ENCODE peak calls at places on chromosomes 13 and 19, in ten cellular contexts. One of them, this sample, is unnamed.

GRCh38 chr13:28611654-28612131 is 47.2 kb upstream of the POMP start:
- DNase-seq in activated T-helper 1 cell treated with anti-CD3 and anti-CD28 coated beads, Interleukin-12 subunit alpha, Interleukin-12 subunit beta, Interleukin-2, Interleukin-4 antibody, amounts not matched to agents 30 ng/mL and 10 ng/mL and 1 ng/mL, durations not matched to agents 14 hours and 24 hours and 36 hours: peak; percentile 19
- DNase-seq in mucosa of gallbladder: no peak
- DNase-seq in activated effector memory CD4-positive, alpha-beta T cell treated with Interleukin-2 at 50 U/mL for 16 hours: no peak
- DNase-seq in sciatic nerve: no peak
- DNase-seq in stomach: no peak
- DNase-seq in Calu3: no peak
- DNase-seq in aorta: no peak
- DNase-seq in brain microvascular endothelial cell: peak; percentile 21
- DNase-seq in astrocyte of the spinal cord: no peak
- DNase-seq in this sample: no peak

GRCh38 chr13:113882716-113883115 is 18.8 kb upstream of the GAS6 start:
- DNase-seq in activated T-helper 1 cell treated with anti-CD3 and anti-CD28 coated beads, Interleukin-12 subunit alpha, Interleukin-12 subunit beta, Interleukin-2, Interleukin-4 antibody, amounts not matched to agents 30 ng/mL and 10 ng/mL and 1 ng/mL, durations not matched to agents 14 hours and 24 hours and 36 hours: no peak
- DNase-seq in mucosa of gallbladder: no peak
- DNase-seq in activated effector memory CD4-positive, alpha-beta T cell treated with Interleukin-2 at 50 U/mL for 16 hours: no peak
- DNase-seq in sciatic nerve: no peak
- DNase-seq in stomach: no peak
- DNase-seq in Calu3: no peak
- DNase-seq in aorta: no peak
- DNase-seq in brain microvascular endothelial cell: no peak
- DNase-seq in astrocyte of the spinal cord: no peak
- DNase-seq in this sample: no peak

GRCh38 chr19:23776507-23777205 is 18.0 kb upstream of the ZNF681 start:
- DNase-seq in activated T-helper 1 cell treated with anti-CD3 and anti-CD28 coated beads, Interleukin-12 subunit alpha, Interleukin-12 subunit beta, Interleukin-2, Interleukin-4 antibody, amounts not matched to agents 30 ng/mL and 10 ng/mL and 1 ng/mL, durations not matched to agents 14 hours and 24 hours and 36 hours: no peak
- DNase-seq in mucosa of gallbladder: no peak
- DNase-seq in activated effector memory CD4-positive, alpha-beta T cell treated with Interleukin-2 at 50 U/mL for 16 hours: no peak
- DNase-seq in sciatic nerve: no peak
- DNase-seq in stomach: no peak
- DNase-seq in Calu3: no peak
- DNase-seq in aorta: no peak
- DNase-seq in brain microvascular endothelial cell: no peak
- DNase-seq in astrocyte of the spinal cord: no peak
- DNase-seq in this sample: no peak

GRCh38 chr19:28705008-28705407 is 507.9 kb downstream of the UQCRFS1 start:
- DNase-seq in activated T-helper 1 cell treated with anti-CD3 and anti-CD28 coated beads, Interleukin-12 subunit alpha, Interleukin-12 subunit beta, Interleukin-2, Interleukin-4 antibody, amounts not matched to agents 30 ng/mL and 10 ng/mL and 1 ng/mL, durations not matched to agents 14 hours and 24 hours and 36 hours: no peak
- DNase-seq in mucosa of gallbladder: no peak
- DNase-seq in activated effector memory CD4-positive, alpha-beta T cell treated with Interleukin-2 at 50 U/mL for 16 hours: no peak
- DNase-seq in sciatic nerve: no peak
- DNase-seq in stomach: no peak
- DNase-seq in Calu3: peak; percentile 59
- DNase-seq in aorta: no peak
- DNase-seq in brain microvascular endothelial cell: peak; percentile 80
- DNase-seq in astrocyte of the spinal cord: peak; percentile 77
- DNase-seq in this sample: no peak

GRCh38 chr13:99693351-99693750 is 192.1 kb downstream of the TM9SF2 start:
- DNase-seq in activated T-helper 1 cell treated with anti-CD3 and anti-CD28 coated beads, Interleukin-12 subunit alpha, Interleukin-12 subunit beta, Interleukin-2, Interleukin-4 antibody, amounts not matched to agents 30 ng/mL and 10 ng/mL and 1 ng/mL, durations not matched to agents 14 hours and 24 hours and 36 hours: no peak
- DNase-seq in mucosa of gallbladder: no peak
- DNase-seq in activated effector memory CD4-positive, alpha-beta T cell treated with Interleukin-2 at 50 U/mL for 16 hours: no peak
- DNase-seq in sciatic nerve: no peak
- DNase-seq in stomach: no peak
- DNase-seq in Calu3: no peak
- DNase-seq in aorta: no peak
- DNase-seq in brain microvascular endothelial cell: no peak
- DNase-seq in astrocyte of the spinal cord: no peak
- DNase-seq in this sample: no peak

GRCh38 chr19:47158879-47159509 is 28.4 kb downstream of the SAE1 start:
- DNase-seq in activated T-helper 1 cell treated with anti-CD3 and anti-CD28 coated beads, Interleukin-12 subunit alpha, Interleukin-12 subunit beta, Interleukin-2, Interleukin-4 antibody, amounts not matched to agents 30 ng/mL and 10 ng/mL and 1 ng/mL, durations not matched to agents 14 hours and 24 hours and 36 hours: peak; percentile 29
- DNase-seq in mucosa of gallbladder: no peak
- DNase-seq in activated effector memory CD4-positive, alpha-beta T cell treated with Interleukin-2 at 50 U/mL for 16 hours: no peak
- DNase-seq in sciatic nerve: no peak
- DNase-seq in stomach: no peak
- DNase-seq in Calu3: no peak
- DNase-seq in aorta: no peak
- DNase-seq in brain microvascular endothelial cell: peak; percentile 27
- DNase-seq in astrocyte of the spinal cord: peak; percentile 41
- DNase-seq in this sample: no peak

GRCh38 chr13:100811906-100812305 is 137.3 kb upstream of the TMTC4 start:
- DNase-seq in activated T-helper 1 cell treated with anti-CD3 and anti-CD28 coated beads, Interleukin-12 subunit alpha, Interleukin-12 subunit beta, Interleukin-2, Interleukin-4 antibody, amounts not matched to agents 30 ng/mL and 10 ng/mL and 1 ng/mL, durations not matched to agents 14 hours and 24 hours and 36 hours: no peak
- DNase-seq in mucosa of gallbladder: no peak
- DNase-seq in activated effector memory CD4-positive, alpha-beta T cell treated with Interleukin-2 at 50 U/mL for 16 hours: no peak
- DNase-seq in sciatic nerve: no peak
- DNase-seq in stomach: no peak
- DNase-seq in Calu3: no peak
- DNase-seq in aorta: no peak
- DNase-seq in brain microvascular endothelial cell: no peak
- DNase-seq in astrocyte of the spinal cord: no peak
- DNase-seq in this sample: no peak

GRCh38 chr19:33399081-33399744 is 25.7 kb downstream of the CEBPG start:
- DNase-seq in activated T-helper 1 cell treated with anti-CD3 and anti-CD28 coated beads, Interleukin-12 subunit alpha, Interleukin-12 subunit beta, Interleukin-2, Interleukin-4 antibody, amounts not matched to agents 30 ng/mL and 10 ng/mL and 1 ng/mL, durations not matched to agents 14 hours and 24 hours and 36 hours: no peak
- DNase-seq in mucosa of gallbladder: no peak
- DNase-seq in activated effector memory CD4-positive, alpha-beta T cell treated with Interleukin-2 at 50 U/mL for 16 hours: no peak
- DNase-seq in sciatic nerve: peak; percentile 45
- DNase-seq in stomach: no peak
- DNase-seq in Calu3: no peak
- DNase-seq in aorta: peak; percentile 40
- DNase-seq in brain microvascular endothelial cell: no peak
- DNase-seq in astrocyte of the spinal cord: no peak
- DNase-seq in this sample: no peak

GRCh38 chr19:50728084-50728737 is 5.0 kb downstream of the CLEC11A start:
- DNase-seq in activated T-helper 1 cell treated with anti-CD3 and anti-CD28 coated beads, Interleukin-12 subunit alpha, Interleukin-12 subunit beta, Interleukin-2, Interleukin-4 antibody, amounts not matched to agents 30 ng/mL and 10 ng/mL and 1 ng/mL, durations not matched to agents 14 hours and 24 hours and 36 hours: peak; percentile 73
- DNase-seq in mucosa of gallbladder: peak; percentile 65
- DNase-seq in activated effector memory CD4-positive, alpha-beta T cell treated with Interleukin-2 at 50 U/mL for 16 hours: no peak
- DNase-seq in sciatic nerve: peak; percentile 91
- DNase-seq in stomach: peak; percentile 43
- DNase-seq in Calu3: no peak
- DNase-seq in aorta: peak; percentile 85
- DNase-seq in brain microvascular endothelial cell: peak; percentile 63
- DNase-seq in astrocyte of the spinal cord: peak; percentile 47
- DNase-seq in this sample: peak; percentile 71

GRCh38 chr13:98192008-98192407 is 14.9 kb upstream of the RNF113B start:
- DNase-seq in activated T-helper 1 cell treated with anti-CD3 and anti-CD28 coated beads, Interleukin-12 subunit alpha, Interleukin-12 subunit beta, Interleukin-2, Interleukin-4 antibody, amounts not matched to agents 30 ng/mL and 10 ng/mL and 1 ng/mL, durations not matched to agents 14 hours and 24 hours and 36 hours: no peak
- DNase-seq in mucosa of gallbladder: no peak
- DNase-seq in activated effector memory CD4-positive, alpha-beta T cell treated with Interleukin-2 at 50 U/mL for 16 hours: no peak
- DNase-seq in sciatic nerve: no peak
- DNase-seq in stomach: no peak
- DNase-seq in Calu3: no peak
- DNase-seq in aorta: no peak
- DNase-seq in brain microvascular endothelial cell: no peak
- DNase-seq in astrocyte of the spinal cord: no peak
- DNase-seq in this sample: no peak

GRCh38 chr13:99577934-99578917 is 77.0 kb downstream of the TM9SF2 start:
- DNase-seq in activated T-helper 1 cell treated with anti-CD3 and anti-CD28 coated beads, Interleukin-12 subunit alpha, Interleukin-12 subunit beta, Interleukin-2, Interleukin-4 antibody, amounts not matched to agents 30 ng/mL and 10 ng/mL and 1 ng/mL, durations not matched to agents 14 hours and 24 hours and 36 hours: no peak
- DNase-seq in mucosa of gallbladder: no peak
- DNase-seq in activated effector memory CD4-positive, alpha-beta T cell treated with Interleukin-2 at 50 U/mL for 16 hours: no peak
- DNase-seq in sciatic nerve: no peak
- DNase-seq in stomach: no peak
- DNase-seq in Calu3: no peak
- DNase-seq in aorta: no peak
- DNase-seq in brain microvascular endothelial cell: no peak
- DNase-seq in astrocyte of the spinal cord: no peak
- DNase-seq in this sample: no peak

GRCh38 chr13:94682229-94682628 is 30.1 kb downstream of the SOX21 start:
- DNase-seq in activated T-helper 1 cell treated with anti-CD3 and anti-CD28 coated beads, Interleukin-12 subunit alpha, Interleukin-12 subunit beta, Interleukin-2, Interleukin-4 antibody, amounts not matched to agents 30 ng/mL and 10 ng/mL and 1 ng/mL, durations not matched to agents 14 hours and 24 hours and 36 hours: no peak
- DNase-seq in mucosa of gallbladder: no peak
- DNase-seq in activated effector memory CD4-positive, alpha-beta T cell treated with Interleukin-2 at 50 U/mL for 16 hours: no peak
- DNase-seq in sciatic nerve: no peak
- DNase-seq in stomach: no peak
- DNase-seq in Calu3: no peak
- DNase-seq in aorta: no peak
- DNase-seq in brain microvascular endothelial cell: no peak
- DNase-seq in astrocyte of the spinal cord: no peak
- DNase-seq in this sample: no peak

GRCh38 chr13:85074543-85075313 is 724.5 kb downstream of the SLITRK6 start:
- DNase-seq in activated T-helper 1 cell treated with anti-CD3 and anti-CD28 coated beads, Interleukin-12 subunit alpha, Interleukin-12 subunit beta, Interleukin-2, Interleukin-4 antibody, amounts not matched to agents 30 ng/mL and 10 ng/mL and 1 ng/mL, durations not matched to agents 14 hours and 24 hours and 36 hours: no peak
- DNase-seq in mucosa of gallbladder: no peak
- DNase-seq in activated effector memory CD4-positive, alpha-beta T cell treated with Interleukin-2 at 50 U/mL for 16 hours: no peak
- DNase-seq in sciatic nerve: no peak
- DNase-seq in stomach: no peak
- DNase-seq in Calu3: no peak
- DNase-seq in aorta: no peak
- DNase-seq in brain microvascular endothelial cell: no peak
- DNase-seq in astrocyte of the spinal cord: no peak
- DNase-seq in this sample: no peak

GRCh38 chr19:6580313-6580712 is 10.6 kb downstream of the CD70 start:
- DNase-seq in activated T-helper 1 cell treated with anti-CD3 and anti-CD28 coated beads, Interleukin-12 subunit alpha, Interleukin-12 subunit beta, Interleukin-2, Interleukin-4 antibody, amounts not matched to agents 30 ng/mL and 10 ng/mL and 1 ng/mL, durations not matched to agents 14 hours and 24 hours and 36 hours: no peak
- DNase-seq in mucosa of gallbladder: no peak
- DNase-seq in activated effector memory CD4-positive, alpha-beta T cell treated with Interleukin-2 at 50 U/mL for 16 hours: no peak
- DNase-seq in sciatic nerve: no peak
- DNase-seq in stomach: no peak
- DNase-seq in Calu3: peak; percentile 67
- DNase-seq in aorta: no peak
- DNase-seq in brain microvascular endothelial cell: no peak
- DNase-seq in astrocyte of the spinal cord: peak; percentile 71
- DNase-seq in this sample: no peak

GRCh38 chr13:50357586-50358118 is 342.4 kb downstream of the KCNRG start:
- DNase-seq in activated T-helper 1 cell treated with anti-CD3 and anti-CD28 coated beads, Interleukin-12 subunit alpha, Interleukin-12 subunit beta, Interleukin-2, Interleukin-4 antibody, amounts not matched to agents 30 ng/mL and 10 ng/mL and 1 ng/mL, durations not matched to agents 14 hours and 24 hours and 36 hours: no peak
- DNase-seq in mucosa of gallbladder: peak; percentile 51
- DNase-seq in activated effector memory CD4-positive, alpha-beta T cell treated with Interleukin-2 at 50 U/mL for 16 hours: no peak
- DNase-seq in sciatic nerve: no peak
- DNase-seq in stomach: peak; percentile 58
- DNase-seq in Calu3: peak; percentile 56
- DNase-seq in aorta: no peak
- DNase-seq in brain microvascular endothelial cell: peak; percentile 83
- DNase-seq in astrocyte of the spinal cord: peak; percentile 87
- DNase-seq in this sample: no peak

GRCh38 chr19:47133021-47133471 is 2.4 kb downstream of the SAE1 start:
- DNase-seq in activated T-helper 1 cell treated with anti-CD3 and anti-CD28 coated beads, Interleukin-12 subunit alpha, Interleukin-12 subunit beta, Interleukin-2, Interleukin-4 antibody, amounts not matched to agents 30 ng/mL and 10 ng/mL and 1 ng/mL, durations not matched to agents 14 hours and 24 hours and 36 hours: no peak
- DNase-seq in mucosa of gallbladder: no peak
- DNase-seq in activated effector memory CD4-positive, alpha-beta T cell treated with Interleukin-2 at 50 U/mL for 16 hours: no peak
- DNase-seq in sciatic nerve: no peak
- DNase-seq in stomach: no peak
- DNase-seq in Calu3: no peak
- DNase-seq in aorta: no peak
- DNase-seq in brain microvascular endothelial cell: no peak
- DNase-seq in astrocyte of the spinal cord: no peak
- DNase-seq in this sample: no peak

GRCh38 chr13:112720814-112721197 is 31.0 kb downstream of the ATP11A start:
- DNase-seq in activated T-helper 1 cell treated with anti-CD3 and anti-CD28 coated beads, Interleukin-12 subunit alpha, Interleukin-12 subunit beta, Interleukin-2, Interleukin-4 antibody, amounts not matched to agents 30 ng/mL and 10 ng/mL and 1 ng/mL, durations not matched to agents 14 hours and 24 hours and 36 hours: no peak
- DNase-seq in mucosa of gallbladder: no peak
- DNase-seq in activated effector memory CD4-positive, alpha-beta T cell treated with Interleukin-2 at 50 U/mL for 16 hours: no peak
- DNase-seq in sciatic nerve: peak; percentile 52
- DNase-seq in stomach: no peak
- DNase-seq in Calu3: no peak
- DNase-seq in aorta: no peak
- DNase-seq in brain microvascular endothelial cell: no peak
- DNase-seq in astrocyte of the spinal cord: no peak
- DNase-seq in this sample: no peak

GRCh38 chr13:23470706-23471610 is 37.5 kb upstream of the SACS start:
- DNase-seq in activated T-helper 1 cell treated with anti-CD3 and anti-CD28 coated beads, Interleukin-12 subunit alpha, Interleukin-12 subunit beta, Interleukin-2, Interleukin-4 antibody, amounts not matched to agents 30 ng/mL and 10 ng/mL and 1 ng/mL, durations not matched to agents 14 hours and 24 hours and 36 hours: no peak
- DNase-seq in mucosa of gallbladder: no peak
- DNase-seq in activated effector memory CD4-positive, alpha-beta T cell treated with Interleukin-2 at 50 U/mL for 16 hours: no peak
- DNase-seq in sciatic nerve: no peak
- DNase-seq in stomach: no peak
- DNase-seq in Calu3: peak; percentile 27
- DNase-seq in aorta: no peak
- DNase-seq in brain microvascular endothelial cell: no peak
- DNase-seq in astrocyte of the spinal cord: no peak
- DNase-seq in this sample: no peak

GRCh38 chr19:57244513-57244912 is 4.1 kb downstream of the ZNF805 start:
- DNase-seq in activated T-helper 1 cell treated with anti-CD3 and anti-CD28 coated beads, Interleukin-12 subunit alpha, Interleukin-12 subunit beta, Interleukin-2, Interleukin-4 antibody, amounts not matched to agents 30 ng/mL and 10 ng/mL and 1 ng/mL, durations not matched to agents 14 hours and 24 hours and 36 hours: no peak
- DNase-seq in mucosa of gallbladder: no peak
- DNase-seq in activated effector memory CD4-positive, alpha-beta T cell treated with Interleukin-2 at 50 U/mL for 16 hours: no peak
- DNase-seq in sciatic nerve: no peak
- DNase-seq in stomach: no peak
- DNase-seq in Calu3: no peak
- DNase-seq in aorta: no peak
- DNase-seq in brain microvascular endothelial cell: no peak
- DNase-seq in astrocyte of the spinal cord: no peak
- DNase-seq in this sample: no peak

GRCh38 chr19:53977991-53978731 is 13.3 kb upstream of the CACNG6 start:
- DNase-seq in activated T-helper 1 cell treated with anti-CD3 and anti-CD28 coated beads, Interleukin-12 subunit alpha, Interleukin-12 subunit beta, Interleukin-2, Interleukin-4 antibody, amounts not matched to agents 30 ng/mL and 10 ng/mL and 1 ng/mL, durations not matched to agents 14 hours and 24 hours and 36 hours: no peak
- DNase-seq in mucosa of gallbladder: peak; percentile 38
- DNase-seq in activated effector memory CD4-positive, alpha-beta T cell treated with Interleukin-2 at 50 U/mL for 16 hours: no peak
- DNase-seq in sciatic nerve: peak; percentile 66
- DNase-seq in stomach: no peak
- DNase-seq in Calu3: no peak
- DNase-seq in aorta: peak; percentile 70
- DNase-seq in brain microvascular endothelial cell: peak; percentile 91
- DNase-seq in astrocyte of the spinal cord: peak; percentile 87
- DNase-seq in this sample: no peak

GRCh38 chr13:83184150-83184475 is 698.2 kb downstream of the SLITRK1 start:
- DNase-seq in activated T-helper 1 cell treated with anti-CD3 and anti-CD28 coated beads, Interleukin-12 subunit alpha, Interleukin-12 subunit beta, Interleukin-2, Interleukin-4 antibody, amounts not matched to agents 30 ng/mL and 10 ng/mL and 1 ng/mL, durations not matched to agents 14 hours and 24 hours and 36 hours: no peak
- DNase-seq in mucosa of gallbladder: no peak
- DNase-seq in activated effector memory CD4-positive, alpha-beta T cell treated with Interleukin-2 at 50 U/mL for 16 hours: no peak
- DNase-seq in sciatic nerve: no peak
- DNase-seq in stomach: no peak
- DNase-seq in Calu3: no peak
- DNase-seq in aorta: no peak
- DNase-seq in brain microvascular endothelial cell: no peak
- DNase-seq in astrocyte of the spinal cord: no peak
- DNase-seq in this sample: no peak

GRCh38 chr13:30895773-30896172 is 10.3 kb upstream of the MEDAG start:
- DNase-seq in activated T-helper 1 cell treated with anti-CD3 and anti-CD28 coated beads, Interleukin-12 subunit alpha, Interleukin-12 subunit beta, Interleukin-2, Interleukin-4 antibody, amounts not matched to agents 30 ng/mL and 10 ng/mL and 1 ng/mL, durations not matched to agents 14 hours and 24 hours and 36 hours: no peak
- DNase-seq in mucosa of gallbladder: no peak
- DNase-seq in activated effector memory CD4-positive, alpha-beta T cell treated with Interleukin-2 at 50 U/mL for 16 hours: no peak
- DNase-seq in sciatic nerve: peak; percentile 76
- DNase-seq in stomach: no peak
- DNase-seq in Calu3: no peak
- DNase-seq in aorta: peak; percentile 88
- DNase-seq in brain microvascular endothelial cell: peak; percentile 87
- DNase-seq in astrocyte of the spinal cord: peak; percentile 87
- DNase-seq in this sample: no peak

GRCh38 chr13:37899753-37900152 is 30.2 kb upstream of the TRPC4 start:
- DNase-seq in activated T-helper 1 cell treated with anti-CD3 and anti-CD28 coated beads, Interleukin-12 subunit alpha, Interleukin-12 subunit beta, Interleukin-2, Interleukin-4 antibody, amounts not matched to agents 30 ng/mL and 10 ng/mL and 1 ng/mL, durations not matched to agents 14 hours and 24 hours and 36 hours: no peak
- DNase-seq in mucosa of gallbladder: peak; percentile 69
- DNase-seq in activated effector memory CD4-positive, alpha-beta T cell treated with Interleukin-2 at 50 U/mL for 16 hours: no peak
- DNase-seq in sciatic nerve: no peak
- DNase-seq in stomach: no peak
- DNase-seq in Calu3: peak; percentile 13
- DNase-seq in aorta: no peak
- DNase-seq in brain microvascular endothelial cell: no peak
- DNase-seq in astrocyte of the spinal cord: no peak
- DNase-seq in this sample: no peak

GRCh38 chr19:16076958-16077611 is 790 bp downstream of the TPM4 start:
- DNase-seq in activated T-helper 1 cell treated with anti-CD3 and anti-CD28 coated beads, Interleukin-12 subunit alpha, Interleukin-12 subunit beta, Interleukin-2, Interleukin-4 antibody, amounts not matched to agents 30 ng/mL and 10 ng/mL and 1 ng/mL, durations not matched to agents 14 hours and 24 hours and 36 hours: no peak
- DNase-seq in mucosa of gallbladder: no peak
- DNase-seq in activated effector memory CD4-positive, alpha-beta T cell treated with Interleukin-2 at 50 U/mL for 16 hours: no peak
- DNase-seq in sciatic nerve: peak; percentile 83
- DNase-seq in stomach: peak; percentile 55
- DNase-seq in Calu3: no peak
- DNase-seq in aorta: peak; percentile 83
- DNase-seq in brain microvascular endothelial cell: no peak
- DNase-seq in astrocyte of the spinal cord: no peak
- DNase-seq in this sample: no peak

GRCh38 chr13:111139874-111140561 is 24.9 kb downstream of the ARHGEF7 start:
- DNase-seq in activated T-helper 1 cell treated with anti-CD3 and anti-CD28 coated beads, Interleukin-12 subunit alpha, Interleukin-12 subunit beta, Interleukin-2, Interleukin-4 antibody, amounts not matched to agents 30 ng/mL and 10 ng/mL and 1 ng/mL, durations not matched to agents 14 hours and 24 hours and 36 hours: no peak
- DNase-seq in mucosa of gallbladder: no peak
- DNase-seq in activated effector memory CD4-positive, alpha-beta T cell treated with Interleukin-2 at 50 U/mL for 16 hours: no peak
- DNase-seq in sciatic nerve: no peak
- DNase-seq in stomach: no peak
- DNase-seq in Calu3: no peak
- DNase-seq in aorta: no peak
- DNase-seq in brain microvascular endothelial cell: no peak
- DNase-seq in astrocyte of the spinal cord: no peak
- DNase-seq in this sample: no peak

GRCh38 chr13:21413013-21413412 is 46.1 kb downstream of the ZDHHC20 start:
- DNase-seq in activated T-helper 1 cell treated with anti-CD3 and anti-CD28 coated beads, Interleukin-12 subunit alpha, Interleukin-12 subunit beta, Interleukin-2, Interleukin-4 antibody, amounts not matched to agents 30 ng/mL and 10 ng/mL and 1 ng/mL, durations not matched to agents 14 hours and 24 hours and 36 hours: no peak
- DNase-seq in mucosa of gallbladder: no peak
- DNase-seq in activated effector memory CD4-positive, alpha-beta T cell treated with Interleukin-2 at 50 U/mL for 16 hours: no peak
- DNase-seq in sciatic nerve: no peak
- DNase-seq in stomach: no peak
- DNase-seq in Calu3: no peak
- DNase-seq in aorta: no peak
- DNase-seq in brain microvascular endothelial cell: no peak
- DNase-seq in astrocyte of the spinal cord: no peak
- DNase-seq in this sample: no peak